ENCODE peak calls at places on chromosome 2, in ten cellular contexts. One of them, this sample, is unnamed.

GRCh38 chr2:21270658-21271057 is 146.9 kb downstream of the TDRD15 start:
- DNase-seq in choroid plexus epithelial cell: no peak
- DNase-seq in AG10803: no peak
- DNase-seq in IMR-90: no peak
- DNase-seq in astrocyte: no peak
- DNase-seq in A673: no peak
- DNase-seq in skeletal muscle cell: no peak
- DNase-seq in left lung: no peak
- DNase-seq in fibroblast of pulmonary artery: no peak
- DNase-seq in right cardiac atrium: peak; percentile 79
- DNase-seq in this sample: no peak

GRCh38 chr2:230713331-230714121 is 884 bp downstream of the CAB39 start:
- DNase-seq in choroid plexus epithelial cell: no peak
- DNase-seq in AG10803: peak; percentile 28
- DNase-seq in IMR-90: no peak
- DNase-seq in astrocyte: peak; percentile 27
- DNase-seq in A673: peak; percentile 34
- DNase-seq in skeletal muscle cell: no peak
- DNase-seq in left lung: peak; percentile 43
- DNase-seq in fibroblast of pulmonary artery: no peak
- DNase-seq in right cardiac atrium: peak; percentile 34
- DNase-seq in this sample: no peak

GRCh38 chr2:111678651-111679050 is 205.3 kb downstream of the ANAPC1 start:
- DNase-seq in choroid plexus epithelial cell: no peak
- DNase-seq in AG10803: no peak
- DNase-seq in IMR-90: peak; percentile 38
- DNase-seq in astrocyte: peak; percentile 52
- DNase-seq in A673: no peak
- DNase-seq in skeletal muscle cell: no peak
- DNase-seq in left lung: no peak
- DNase-seq in fibroblast of pulmonary artery: no peak
- DNase-seq in right cardiac atrium: no peak
- DNase-seq in this sample: no peak

GRCh38 chr2:234981197-234982095 is 29.6 kb downstream of the SH3BP4 start:
- DNase-seq in choroid plexus epithelial cell: peak; percentile 97
- DNase-seq in AG10803: peak; percentile 100
- DNase-seq in IMR-90: peak; percentile 100
- DNase-seq in astrocyte: peak; percentile 100
- DNase-seq in A673: peak; percentile 68
- DNase-seq in skeletal muscle cell: peak; percentile 96
- DNase-seq in left lung: peak; percentile 73
- DNase-seq in fibroblast of pulmonary artery: peak; percentile 99
- DNase-seq in right cardiac atrium: peak; percentile 86
- DNase-seq in this sample: peak; percentile 99

GRCh38 chr2:189221811-189222210 is 42.2 kb upstream of the COL5A2 start:
- DNase-seq in choroid plexus epithelial cell: peak; percentile 43
- DNase-seq in AG10803: peak; percentile 21
- DNase-seq in IMR-90: peak; percentile 57
- DNase-seq in astrocyte: peak; percentile 38
- DNase-seq in A673: no peak
- DNase-seq in skeletal muscle cell: no peak
- DNase-seq in left lung: no peak
- DNase-seq in fibroblast of pulmonary artery: no peak
- DNase-seq in right cardiac atrium: no peak
- DNase-seq in this sample: peak; percentile 23

GRCh38 chr2:104033399-104033798 is 820.5 kb upstream of the POU3F3 start:
- DNase-seq in choroid plexus epithelial cell: peak; percentile 3
- DNase-seq in AG10803: no peak
- DNase-seq in IMR-90: no peak
- DNase-seq in astrocyte: no peak
- DNase-seq in A673: no peak
- DNase-seq in skeletal muscle cell: no peak
- DNase-seq in left lung: no peak
- DNase-seq in fibroblast of pulmonary artery: no peak
- DNase-seq in right cardiac atrium: no peak
- DNase-seq in this sample: no peak

GRCh38 chr2:127469051-127469450 is 50.8 kb downstream of the PROC start:
- DNase-seq in choroid plexus epithelial cell: no peak
- DNase-seq in AG10803: no peak
- DNase-seq in IMR-90: no peak
- DNase-seq in astrocyte: no peak
- DNase-seq in A673: no peak
- DNase-seq in skeletal muscle cell: no peak
- DNase-seq in left lung: no peak
- DNase-seq in fibroblast of pulmonary artery: no peak
- DNase-seq in right cardiac atrium: no peak
- DNase-seq in this sample: no peak

GRCh38 chr2:54090521-54091117 is 24.8 kb upstream of the ACYP2 start:
- DNase-seq in choroid plexus epithelial cell: no peak
- DNase-seq in AG10803: no peak
- DNase-seq in IMR-90: no peak
- DNase-seq in astrocyte: no peak
- DNase-seq in A673: no peak
- DNase-seq in skeletal muscle cell: no peak
- DNase-seq in left lung: no peak
- DNase-seq in fibroblast of pulmonary artery: no peak
- DNase-seq in right cardiac atrium: no peak
- DNase-seq in this sample: no peak

GRCh38 chr2:152500336-152500735 is 165.4 kb downstream of the FMNL2 start:
- DNase-seq in choroid plexus epithelial cell: no peak
- DNase-seq in AG10803: no peak
- DNase-seq in IMR-90: no peak
- DNase-seq in astrocyte: no peak
- DNase-seq in A673: no peak
- DNase-seq in skeletal muscle cell: no peak
- DNase-seq in left lung: no peak
- DNase-seq in fibroblast of pulmonary artery: no peak
- DNase-seq in right cardiac atrium: no peak
- DNase-seq in this sample: no peak

GRCh38 chr2:126891681-126892500 is 6.8 kb upstream of the TEX51 start:
- DNase-seq in choroid plexus epithelial cell: no peak
- DNase-seq in AG10803: no peak
- DNase-seq in IMR-90: no peak
- DNase-seq in astrocyte: no peak
- DNase-seq in A673: no peak
- DNase-seq in skeletal muscle cell: no peak
- DNase-seq in left lung: no peak
- DNase-seq in fibroblast of pulmonary artery: no peak
- DNase-seq in right cardiac atrium: no peak
- DNase-seq in this sample: no peak

GRCh38 chr2:20073462-20073861 is 22.0 kb upstream of the LAPTM4A start:
- DNase-seq in choroid plexus epithelial cell: no peak
- DNase-seq in AG10803: no peak
- DNase-seq in IMR-90: peak; percentile 26
- DNase-seq in astrocyte: no peak
- DNase-seq in A673: no peak
- DNase-seq in skeletal muscle cell: no peak
- DNase-seq in left lung: no peak
- DNase-seq in fibroblast of pulmonary artery: no peak
- DNase-seq in right cardiac atrium: no peak
- DNase-seq in this sample: no peak

GRCh38 chr2:20074901-20075300 is 23.5 kb upstream of the LAPTM4A start:
- DNase-seq in choroid plexus epithelial cell: no peak
- DNase-seq in AG10803: no peak
- DNase-seq in IMR-90: no peak
- DNase-seq in astrocyte: no peak
- DNase-seq in A673: no peak
- DNase-seq in skeletal muscle cell: no peak
- DNase-seq in left lung: no peak
- DNase-seq in fibroblast of pulmonary artery: no peak
- DNase-seq in right cardiac atrium: no peak
- DNase-seq in this sample: no peak

GRCh38 chr2:20071397-20072383 is 20.3 kb upstream of the LAPTM4A start:
- DNase-seq in choroid plexus epithelial cell: peak; percentile 96
- DNase-seq in AG10803: peak; percentile 99
- DNase-seq in IMR-90: peak; percentile 98
- DNase-seq in astrocyte: peak; percentile 88
- DNase-seq in A673: peak; percentile 65
- DNase-seq in skeletal muscle cell: peak; percentile 98
- DNase-seq in left lung: no peak
- DNase-seq in fibroblast of pulmonary artery: peak; percentile 98
- DNase-seq in right cardiac atrium: peak; percentile 73
- DNase-seq in this sample: peak; percentile 94

GRCh38 chr2:20074001-20074648 is 22.7 kb upstream of the LAPTM4A start:
- DNase-seq in choroid plexus epithelial cell: no peak
- DNase-seq in AG10803: no peak
- DNase-seq in IMR-90: no peak
- DNase-seq in astrocyte: no peak
- DNase-seq in A673: no peak
- DNase-seq in skeletal muscle cell: no peak
- DNase-seq in left lung: no peak
- DNase-seq in fibroblast of pulmonary artery: peak; percentile 68
- DNase-seq in right cardiac atrium: no peak
- DNase-seq in this sample: no peak

GRCh38 chr2:20072436-20073158 is 21.2 kb upstream of the LAPTM4A start:
- DNase-seq in choroid plexus epithelial cell: no peak
- DNase-seq in AG10803: peak; percentile 66
- DNase-seq in IMR-90: no peak
- DNase-seq in astrocyte: no peak
- DNase-seq in A673: no peak
- DNase-seq in skeletal muscle cell: no peak
- DNase-seq in left lung: no peak
- DNase-seq in fibroblast of pulmonary artery: peak; percentile 12
- DNase-seq in right cardiac atrium: no peak
- DNase-seq in this sample: no peak
- H3K4me3 ChIP-seq in choroid plexus epithelial cell: no peak overlapping the region
- H3K4me3 ChIP-seq in AG10803: peak overlapping the region; percentile 54
- H3K4me3 ChIP-seq in IMR-90: no peak overlapping the region
- H3K4me3 ChIP-seq in astrocyte: no peak overlapping the region
- H3K4me3 ChIP-seq in A673: no peak overlapping the region
- H3K4me3 ChIP-seq in skeletal muscle cell: peak overlapping the region; percentile 1
- H3K4me3 ChIP-seq in left lung: no peak overlapping the region
- H3K4me3 ChIP-seq in fibroblast of pulmonary artery: no peak overlapping the region
- H3K4me3 ChIP-seq in right cardiac atrium: no peak overlapping the region
- H3K4me3 ChIP-seq in this sample: peak overlapping the region; percentile 25

GRCh38 chr2:114222331-114222730 is 220.1 kb upstream of the DPP10 start:
- DNase-seq in choroid plexus epithelial cell: no peak
- DNase-seq in AG10803: no peak
- DNase-seq in IMR-90: no peak
- DNase-seq in astrocyte: no peak
- DNase-seq in A673: no peak
- DNase-seq in skeletal muscle cell: no peak
- DNase-seq in left lung: no peak
- DNase-seq in fibroblast of pulmonary artery: no peak
- DNase-seq in right cardiac atrium: no peak
- DNase-seq in this sample: no peak
- H3K4me3 ChIP-seq in choroid plexus epithelial cell: no peak overlapping the region
- H3K4me3 ChIP-seq in AG10803: no peak overlapping the region
- H3K4me3 ChIP-seq in IMR-90: no peak overlapping the region
- H3K4me3 ChIP-seq in astrocyte: no peak overlapping the region
- H3K4me3 ChIP-seq in A673: no peak overlapping the region
- H3K4me3 ChIP-seq in skeletal muscle cell: no peak overlapping the region
- H3K4me3 ChIP-seq in left lung: no peak overlapping the region
- H3K4me3 ChIP-seq in fibroblast of pulmonary artery: no peak overlapping the region
- H3K4me3 ChIP-seq in right cardiac atrium: no peak overlapping the region
- H3K4me3 ChIP-seq in this sample: no peak overlapping the region

GRCh38 chr2:44768438-44769236 is 172.9 kb upstream of the SIX3 start:
- DNase-seq in choroid plexus epithelial cell: no peak
- DNase-seq in AG10803: no peak
- DNase-seq in IMR-90: no peak
- DNase-seq in astrocyte: no peak
- DNase-seq in A673: peak; percentile 98
- DNase-seq in skeletal muscle cell: no peak
- DNase-seq in left lung: no peak
- DNase-seq in fibroblast of pulmonary artery: no peak
- DNase-seq in right cardiac atrium: no peak
- DNase-seq in this sample: no peak
- H3K4me3 ChIP-seq in choroid plexus epithelial cell: no peak overlapping the region
- H3K4me3 ChIP-seq in AG10803: no peak overlapping the region
- H3K4me3 ChIP-seq in IMR-90: no peak overlapping the region
- H3K4me3 ChIP-seq in astrocyte: peak overlapping the region; percentile 8
- H3K4me3 ChIP-seq in A673: no peak overlapping the region
- H3K4me3 ChIP-seq in skeletal muscle cell: no peak overlapping the region
- H3K4me3 ChIP-seq in left lung: no peak overlapping the region
- H3K4me3 ChIP-seq in fibroblast of pulmonary artery: no peak overlapping the region
- H3K4me3 ChIP-seq in right cardiac atrium: no peak overlapping the region
- H3K4me3 ChIP-seq in this sample: no peak overlapping the region

GRCh38 chr2:1591978-1592907 is 152.1 kb downstream of the PXDN start:
- DNase-seq in choroid plexus epithelial cell: peak; percentile 92
- DNase-seq in AG10803: peak; percentile 46
- DNase-seq in IMR-90: peak; percentile 77
- DNase-seq in astrocyte: peak; percentile 85
- DNase-seq in A673: peak; percentile 94
- DNase-seq in skeletal muscle cell: peak; percentile 56
- DNase-seq in left lung: peak; percentile 52
- DNase-seq in fibroblast of pulmonary artery: peak; percentile 97
- DNase-seq in right cardiac atrium: peak; percentile 86
- DNase-seq in this sample: no peak
- H3K4me3 ChIP-seq in choroid plexus epithelial cell: peak overlapping the region; percentile 3
- H3K4me3 ChIP-seq in AG10803: no peak overlapping the region
- H3K4me3 ChIP-seq in IMR-90: no peak overlapping the region
- H3K4me3 ChIP-seq in astrocyte: no peak overlapping the region
- H3K4me3 ChIP-seq in A673: no peak overlapping the region
- H3K4me3 ChIP-seq in skeletal muscle cell: no peak overlapping the region
- H3K4me3 ChIP-seq in left lung: no peak overlapping the region
- H3K4me3 ChIP-seq in fibroblast of pulmonary artery: peak overlapping the region; percentile 34
- H3K4me3 ChIP-seq in right cardiac atrium: no peak overlapping the region
- H3K4me3 ChIP-seq in this sample: no peak overlapping the region

GRCh38 chr2:69789129-69789528 is 40.3 kb upstream of the GMCL1 start:
- DNase-seq in choroid plexus epithelial cell: peak; percentile 97
- DNase-seq in AG10803: peak; percentile 98
- DNase-seq in IMR-90: peak; percentile 94
- DNase-seq in astrocyte: peak; percentile 97
- DNase-seq in A673: peak; percentile 10
- DNase-seq in skeletal muscle cell: peak; percentile 66
- DNase-seq in left lung: no peak
- DNase-seq in fibroblast of pulmonary artery: peak; percentile 83
- DNase-seq in right cardiac atrium: no peak
- DNase-seq in this sample: peak; percentile 95

GRCh38 chr2:69786105-69786504 is 43.4 kb upstream of the GMCL1 start:
- DNase-seq in choroid plexus epithelial cell: no peak
- DNase-seq in AG10803: no peak
- DNase-seq in IMR-90: no peak
- DNase-seq in astrocyte: no peak
- DNase-seq in A673: no peak
- DNase-seq in skeletal muscle cell: no peak
- DNase-seq in left lung: no peak
- DNase-seq in fibroblast of pulmonary artery: no peak
- DNase-seq in right cardiac atrium: no peak
- DNase-seq in this sample: no peak

GRCh38 chr2:69791045-69791444 is 38.4 kb upstream of the GMCL1 start:
- DNase-seq in choroid plexus epithelial cell: peak; percentile 74
- DNase-seq in AG10803: peak; percentile 37
- DNase-seq in IMR-90: no peak
- DNase-seq in astrocyte: no peak
- DNase-seq in A673: peak; percentile 40
- DNase-seq in skeletal muscle cell: no peak
- DNase-seq in left lung: no peak
- DNase-seq in fibroblast of pulmonary artery: peak; percentile 45
- DNase-seq in right cardiac atrium: no peak
- DNase-seq in this sample: no peak

GRCh38 chr2:69790601-69790959 is 38.9 kb upstream of the GMCL1 start:
- DNase-seq in choroid plexus epithelial cell: no peak
- DNase-seq in AG10803: no peak
- DNase-seq in IMR-90: no peak
- DNase-seq in astrocyte: no peak
- DNase-seq in A673: no peak
- DNase-seq in skeletal muscle cell: no peak
- DNase-seq in left lung: no peak
- DNase-seq in fibroblast of pulmonary artery: no peak
- DNase-seq in right cardiac atrium: no peak
- DNase-seq in this sample: no peak

GRCh38 chr2:69789762-69790600 is 39.5 kb upstream of the GMCL1 start:
- DNase-seq in choroid plexus epithelial cell: peak; percentile 63
- DNase-seq in AG10803: peak; percentile 48
- DNase-seq in IMR-90: peak; percentile 39
- DNase-seq in astrocyte: peak; percentile 58
- DNase-seq in A673: peak; percentile 13
- DNase-seq in skeletal muscle cell: no peak
- DNase-seq in left lung: no peak
- DNase-seq in fibroblast of pulmonary artery: peak; percentile 33
- DNase-seq in right cardiac atrium: no peak
- DNase-seq in this sample: no peak
- H3K4me3 ChIP-seq in choroid plexus epithelial cell: no peak overlapping the region
- H3K4me3 ChIP-seq in AG10803: peak overlapping the region; percentile 12
- H3K4me3 ChIP-seq in IMR-90: no peak overlapping the region
- H3K4me3 ChIP-seq in astrocyte: peak overlapping the region; percentile 20
- H3K4me3 ChIP-seq in A673: peak overlapping the region; percentile 4
- H3K4me3 ChIP-seq in skeletal muscle cell: no peak overlapping the region
- H3K4me3 ChIP-seq in left lung: no peak overlapping the region
- H3K4me3 ChIP-seq in fibroblast of pulmonary artery: no peak overlapping the region
- H3K4me3 ChIP-seq in right cardiac atrium: no peak overlapping the region
- H3K4me3 ChIP-seq in this sample: no peak overlapping the region

This sample was measured in BJ.